ENCODE peak calls at places on chromosomes 2 and 18, in five cellular contexts. Y is CD8-positive, alpha-beta T cell; D is HepG2; H is astrocyte; M is cardiac muscle cell. O is an unnamed sample.
A peak's percentile ranks its signal among the peaks of the same experiment; 100 is the strongest.

GRCh38 chr2:100987974-100988373 is 14.1 kb upstream of the RPL31 start:
- DNase-seq in H (no peak), M (no peak), D (no peak), Y (no peak), O (no peak)

GRCh38 chr18:59268722-59269562 is 4.3 kb downstream of the RAX start:
- DNase-seq in Y (no peak), M (peak; percentile 85), H (no peak), D (peak; percentile 13), O (peak; percentile 39)

GRCh38 chr2:226802573-226802972 is 3.0 kb upstream of the IRS1 start:
- DNase-seq in H (peak; percentile 61), M (peak; percentile 79), D (peak; percentile 86), Y (no peak), O (no peak)

GRCh38 chr2:9001229-9001628 is 2.3 kb downstream of the MBOAT2 start:
- DNase-seq in M (no peak), D (no peak), H (peak; percentile 52), Y (no peak), O (no peak)

GRCh38 chr2:241454837-241455485 is 53.4 kb downstream of the STK25 start:
- DNase-seq in H (no peak), Y (no peak), D (no peak), M (no peak), O (no peak)

GRCh38 chr2:183259921-183260320 is 135.7 kb downstream of the NUP35 start:
- DNase-seq in M (no peak), D (no peak), Y (no peak), H (no peak), O (no peak)

GRCh38 chr2:152497481-152498052 is 162.6 kb downstream of the FMNL2 start:
- DNase-seq in M (peak; percentile 25), D (peak; percentile 9), Y (no peak), H (peak; percentile 95), O (no peak)

GRCh38 chr2:198097628-198098027 is 293.2 kb downstream of the PLCL1 start:
- DNase-seq in Y (no peak), D (no peak), M (no peak), H (no peak), O (no peak)

GRCh38 chr2:154449951-154450658 is 248.4 kb upstream of the KCNJ3 start:
- DNase-seq in Y (no peak), M (no peak), D (peak; percentile 91), H (no peak), O (no peak)

GRCh38 chr2:190271783-190272456 is 47.7 kb downstream of the HIBCH start:
- DNase-seq in M (no peak), H (no peak), D (no peak), Y (no peak), O (no peak)

GRCh38 chr18:63348508-63349136 is 18.4 kb downstream of the KDSR start:
- DNase-seq in H (no peak), M (no peak), D (no peak), Y (no peak), O (no peak)

GRCh38 chr2:197798187-197798586 is 6.2 kb upstream of the PLCL1 start:
- DNase-seq in M (no peak), Y (no peak), H (no peak), D (no peak), O (no peak)

GRCh38 chr2:218259099-218259921 is 1.5 kb upstream of the GPBAR1 start:
- DNase-seq in M (peak; percentile 75), D (no peak), H (peak; percentile 68), Y (no peak), O (no peak)

GRCh38 chr2:231535961-231536360 is 5.7 kb upstream of the NMUR1 start:
- DNase-seq in D (no peak), H (no peak), Y (no peak), M (no peak), O (no peak)

GRCh38 chr2:18792226-18792629 is 202.9 kb upstream of the NT5C1B start:
- DNase-seq in M (no peak), D (no peak), Y (no peak), H (peak; percentile 69), O (no peak)

GRCh38 chr2:241363316-241363879 is 7.3 kb downstream of the FARP2 start:
- DNase-seq in H (no peak), M (no peak), Y (no peak), D (no peak), O (no peak)

GRCh38 chr2:196670342-196670741 is 30.8 kb downstream of the CCDC150 start:
- DNase-seq in M (no peak), Y (no peak), D (no peak), H (no peak), O (no peak)

GRCh38 chr2:16290311-16291020 is 350.1 kb downstream of the MYCN start:
- DNase-seq in H (no peak), D (no peak), M (no peak), Y (no peak), O (no peak)

GRCh38 chr2:240395896-240396622 is 39.4 kb upstream of the GPC1 start:
- DNase-seq in H (no peak), M (no peak), Y (no peak), D (no peak), O (no peak)

GRCh38 chr2:172427990-172428840 is 829 bp downstream of the ITGA6 start:
- DNase-seq in M (peak; percentile 59), H (no peak), D (peak; percentile 74), Y (peak; percentile 49), O (peak; percentile 39)

GRCh38 chr18:12048827-12049175 is 44.8 kb upstream of the ANKRD62 start:
- DNase-seq in Y (no peak), H (peak; percentile 84), D (no peak), M (no peak), O (no peak)

GRCh38 chr2:150462772-150463171 is 24.7 kb downstream of the RND3 start:
- DNase-seq in M (no peak), Y (no peak), D (no peak), H (no peak), O (no peak)

GRCh38 chr2:121805767-121806145 is 50.3 kb downstream of the TSN start:
- DNase-seq in H (no peak), M (no peak), Y (no peak), D (no peak), O (no peak)

GRCh38 chr2:113282747-113283533 is 4.2 kb upstream of the PAX8 start:
- DNase-seq in Y (no peak), H (peak; percentile 25), D (peak; percentile 91), M (no peak), O (peak; percentile 28)

GRCh38 chr2:120798569-120799215 is 63.0 kb downstream of the GLI2 start:
- DNase-seq in Y (no peak), D (no peak), M (peak; percentile 33), H (no peak), O (no peak)

GRCh38 chr2:239519081-239519920 is 118.5 kb upstream of the HDAC4 start:
- DNase-seq in M (no peak), Y (no peak), H (no peak), D (no peak), O (no peak)

GRCh38 chr2:191693778-191694177 is 15.8 kb downstream of the NABP1 start:
- DNase-seq in M (no peak), Y (no peak), D (no peak), H (no peak), O (no peak)

GRCh38 chr2:120949957-120950590 is 214.4 kb downstream of the GLI2 start:
- DNase-seq in D (no peak), M (no peak), Y (no peak), H (peak; percentile 47), O (no peak)

GRCh38 chr2:212124597-212124996 is 414.0 kb downstream of the ERBB4 start:
- DNase-seq in H (peak; percentile 12), Y (no peak), M (peak; percentile 15), D (peak; percentile 11), O (no peak)

GRCh38 chr18:3689986-3690681 is 240.2 kb downstream of the TGIF1 start:
- DNase-seq in Y (no peak), H (no peak), D (no peak), M (no peak), O (no peak)
- H3K27ac ChIP-seq in Y (no peak overlapping the region), H (no peak overlapping the region), D (no peak overlapping the region), M (no peak overlapping the region), O (no peak overlapping the region)

GRCh38 chr2:12818416-12819097 is 101.8 kb downstream of the TRIB2 start:
- DNase-seq in H (no peak), D (no peak), Y (no peak), M (no peak), O (no peak)
- TF ChIP-seq CTCF in H (no peak), D (no peak), Y (no peak), M (no peak), O (no peak)

GRCh38 chr18:23939896-23940295 is 74.7 kb upstream of the TTC39C start:
- DNase-seq in D (no peak), Y (no peak), H (no peak), M (no peak), O (no peak)

GRCh38 chr18:23939366-23939765 is 75.2 kb upstream of the TTC39C start:
- DNase-seq in M (peak; percentile 49), H (no peak), Y (no peak), D (no peak), O (no peak)

GRCh38 chr18:23945416-23946079 is 69.0 kb upstream of the TTC39C start:
- DNase-seq in M (no peak), Y (no peak), H (no peak), D (no peak), O (no peak)

GRCh38 chr18:23943903-23944624 is 70.5 kb upstream of the TTC39C start:
- DNase-seq in D (no peak), H (peak; percentile 87), M (no peak), Y (no peak), O (peak; percentile 3)

DNA sequence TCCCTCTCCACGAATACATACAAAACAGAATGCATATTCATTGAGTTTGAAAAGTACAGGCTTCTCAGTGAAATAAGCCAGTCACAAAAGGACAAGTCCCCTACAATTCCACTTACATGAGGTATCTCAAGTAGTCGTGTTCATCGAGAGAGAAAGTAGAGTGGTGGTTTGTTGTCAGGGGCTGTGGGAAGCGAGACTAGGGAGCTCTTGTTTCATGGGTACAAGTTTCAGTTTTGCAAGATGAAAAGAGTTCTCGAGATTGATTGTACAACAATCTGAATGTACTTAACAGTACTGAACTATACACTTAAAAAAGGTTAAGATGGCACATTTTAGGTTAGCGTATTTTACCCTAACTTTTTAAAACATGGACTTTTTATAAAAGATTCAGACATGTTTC is 71.5 kb upstream of the TTC39C start:
- DNase-seq in M (no peak), H (no peak), D (no peak), Y (no peak), O (no peak)
- H3K36me3 ChIP-seq in M (no peaks in the 10 kb centered on the region), H (no peaks in the 10 kb centered on the region), D (no peaks in the 10 kb centered on the region), Y (no peaks in the 10 kb centered on the region), O (no peaks in the 10 kb centered on the region)

GRCh38 chr2:33436083-33436482 is 40.4 kb upstream of the RASGRP3 start:
- DNase-seq in D (no peak), H (no peak), M (peak; percentile 41), Y (no peak), O (no peak)

GRCh38 chr2:33435518-33435917 is 40.9 kb upstream of the RASGRP3 start:
- DNase-seq in M (no peak), D (no peak), H (no peak), Y (no peak), O (no peak)

GRCh38 chr2:33437297-33437696 is 39.2 kb upstream of the RASGRP3 start:
- DNase-seq in H (peak; percentile 99), M (no peak), Y (no peak), D (no peak), O (no peak)

GRCh38 chr2:33441235-33441810 is 35.1 kb upstream of the RASGRP3 start:
- DNase-seq in Y (no peak), D (peak; percentile 34), M (peak; percentile 76), H (no peak), O (no peak)

DNA sequence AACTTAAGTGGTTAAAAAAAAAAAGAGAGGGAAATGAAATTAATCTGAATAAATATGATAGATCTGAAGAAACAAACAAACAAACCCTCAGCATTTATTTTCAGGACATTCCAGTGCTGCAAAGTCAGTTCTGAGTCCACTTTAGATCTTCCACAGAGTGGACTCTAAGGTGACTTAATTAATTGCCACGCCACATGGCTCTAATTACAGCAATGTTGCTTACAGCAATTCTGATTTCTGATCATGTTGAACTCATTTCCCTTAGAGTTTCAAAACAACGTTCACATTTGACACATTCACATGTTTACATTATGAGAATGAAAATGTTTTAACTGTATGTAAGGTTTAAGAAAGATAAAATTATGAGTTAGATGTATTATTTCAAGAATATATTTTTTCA is 38.6 kb upstream of the RASGRP3 start:
- DNase-seq in Y (no peak), D (no peak), M (no peak), H (no peak), O (no peak)
- H3K27ac ChIP-seq in Y (no peak overlapping the region), D (no peak overlapping the region), M (no peak overlapping the region), H (no peak overlapping the region), O (peak overlapping the region; percentile 4)

O was measured in upper lobe of left lung.